ENCODE peak calls at places on chromosomes 1 and 21, in five cellular contexts. Q, T, R, F and K are unnamed samples.
A peak's percentile ranks its signal among the peaks of the same experiment; 100 is the strongest.

GRCh38 chr1:225578247-225578646 is 74.7 kb downstream of the ENAH start:
- DNase-seq in Q (no peak), R (no peak), T (no peak), F (no peak), K (no peak)

GRCh38 chr1:110746644-110747259 is 72.0 kb upstream of the KCNA3 start:
- DNase-seq in F (peak; percentile 15), T (peak; percentile 49), R (peak; percentile 11), Q (peak; percentile 47), K (peak; percentile 67)

GRCh38 chr1:244836135-244836521 is 670 bp downstream of the COX20 start:
- DNase-seq in Q (no peak), R (peak; percentile 37), T (peak; percentile 30), F (peak; percentile 43), K (no peak)

GRCh38 chr1:15620155-15620545 is 2.9 kb downstream of the DDI2 start:
- DNase-seq in F (no peak), Q (no peak), R (peak; percentile 69), T (peak; percentile 31), K (no peak)

GRCh38 chr1:210201671-210202070 is 30.9 kb upstream of the SERTAD4 start:
- DNase-seq in R (peak; percentile 8), F (no peak), T (peak; percentile 16), Q (no peak), K (no peak)

GRCh38 chr1:229340496-229340895 is 2.4 kb downstream of the CCSAP start:
- DNase-seq in F (peak; percentile 27), T (no peak), R (no peak), Q (no peak), K (no peak)

GRCh38 chr1:33425900-33426299 is 5.0 kb downstream of the PHC2 start:
- DNase-seq in Q (no peak), R (no peak), F (no peak), T (no peak), K (no peak)

GRCh38 chr1:209612646-209613350 is 29.3 kb downstream of the CAMK1G start:
- DNase-seq in F (no peak), Q (no peak), R (peak; percentile 46), T (no peak), K (no peak)

GRCh38 chr21:38350681-38351080 is 93.9 kb downstream of the KCNJ15 start:
- DNase-seq in F (no peak), R (no peak), Q (no peak), T (no peak), K (no peak)

GRCh38 chr1:153773004-153773921 is 1.9 kb upstream of the SLC27A3 start:
- DNase-seq in R (no peak), F (no peak), Q (no peak), T (no peak), K (no peak)

GRCh38 chr1:27348861-27349783 is 7.3 kb downstream of the SYTL1 start:
- DNase-seq in F (no peak), R (no peak), T (peak; percentile 59), Q (peak; percentile 49), K (peak; percentile 86)

GRCh38 chr21:38255718-38256117 is 1.1 kb upstream of the KCNJ15 start:
- DNase-seq in T (no peak), R (no peak), Q (no peak), F (no peak), K (no peak)

GRCh38 chr1:176643536-176643935 is 180.6 kb downstream of the PAPPA2 start:
- DNase-seq in F (no peak), T (peak; percentile 16), R (peak; percentile 90), Q (no peak), K (no peak)

GRCh38 chr21:41283211-41283818 is 33.3 kb upstream of the FAM3B start:
- DNase-seq in Q (no peak), R (peak; percentile 60), F (peak; percentile 73), T (peak; percentile 81), K (peak; percentile 45)